ENCODE peak calls at places on chromosomes 2 and 18, in seven cellular contexts. F, Q, M, V, K, U and G are unnamed samples.

GRCh38 chr2:160703648-160704585 is 210.3 kb upstream of the RBMS1 start:
- DNase-seq in M (no peak), U (no peak), K (peak; percentile 57), Q (no peak), V (no peak), F (no peak), G (no peak)

GRCh38 chr18:80065705-80066104 is 31.5 kb downstream of the RBFA start:
- DNase-seq in U (no peak), Q (no peak), V (peak; percentile 32), M (no peak), K (no peak), F (no peak), G (no peak)

GRCh38 chr2:237341872-237342271 is 72.1 kb downstream of the COL6A3 start:
- DNase-seq in U (no peak), Q (no peak), M (no peak), V (no peak), F (no peak), K (no peak), G (no peak)

GRCh38 chr18:76056467-76057194 is 438.4 kb downstream of the ZNF516 start:
- DNase-seq in V (no peak), K (no peak), M (no peak), F (no peak), U (no peak), Q (no peak), G (no peak)

GRCh38 chr18:76363451-76364120 is 131.5 kb downstream of the ZNF516 start:
- DNase-seq in U (no peak), V (no peak), Q (no peak), F (no peak), K (no peak), M (no peak), G (peak; percentile 32)

GRCh38 chr2:155209696-155210449 is 511.4 kb downstream of the KCNJ3 start:
- DNase-seq in K (no peak), F (no peak), V (no peak), U (no peak), Q (no peak), M (no peak), G (no peak)

GRCh38 chr2:157989227-157989626 is 112.4 kb upstream of the UPP2 start:
- DNase-seq in M (no peak), U (peak; percentile 43), F (no peak), K (no peak), V (no peak), Q (no peak), G (no peak)

GRCh38 chr2:26891-27290 is 19.4 kb downstream of the FAM110C start:
- DNase-seq in V (no peak), Q (no peak), M (no peak), F (no peak), U (no peak), K (no peak), G (no peak)

GRCh38 chr2:33437297-33437696 is 39.2 kb upstream of the RASGRP3 start:
- DNase-seq in Q (no peak), V (no peak), U (no peak), M (peak; percentile 13), K (no peak), F (no peak), G (no peak)

GRCh38 chr2:28155627-28156026 is 237.0 kb upstream of the FOSL2 start:
- DNase-seq in M (peak; percentile 73), V (no peak), U (peak; percentile 44), Q (no peak), K (no peak), F (peak; percentile 41), G (no peak)

GRCh38 chr2:149169653-149170052 is 131.2 kb downstream of the LYPD6B start:
- DNase-seq in F (peak; percentile 83), K (no peak), Q (peak; percentile 5), M (no peak), U (no peak), V (no peak), G (no peak)

GRCh38 chr2:28160986-28161425 is 231.7 kb upstream of the FOSL2 start:
- DNase-seq in K (no peak), Q (no peak), F (no peak), V (no peak), M (no peak), U (no peak), G (no peak)

GRCh38 chr2:56175779-56176178 is 8.0 kb upstream of the CCDC85A start:
- DNase-seq in K (no peak), V (no peak), U (no peak), Q (no peak), F (no peak), M (no peak), G (no peak)

GRCh38 chr2:188410504-188411235 is 119.0 kb downstream of the GULP1 start:
- DNase-seq in Q (no peak), F (no peak), V (no peak), K (no peak), M (no peak), U (no peak), G (no peak)

GRCh38 chr18:64409511-64409910 is 260.6 kb upstream of the LINC00305 start:
- DNase-seq in U (no peak), F (no peak), K (no peak), M (no peak), Q (no peak), V (no peak), G (no peak)

GRCh38 chr2:133158024-133158423 is 410.2 kb downstream of the NCKAP5 start:
- DNase-seq in F (no peak), K (no peak), U (no peak), V (no peak), Q (no peak), M (no peak), G (peak; percentile 47)

GRCh38 chr2:10410001-10410671 is 38.0 kb downstream of the ODC1 start:
- DNase-seq in M (no peak), K (peak; percentile 86), Q (no peak), F (no peak), U (no peak), V (no peak), G (no peak)

GRCh38 chr2:205323929-205324328 is 358.4 kb upstream of the NRP2 start:
- DNase-seq in U (no peak), M (no peak), F (no peak), K (no peak), Q (no peak), V (no peak), G (no peak)

DNA sequence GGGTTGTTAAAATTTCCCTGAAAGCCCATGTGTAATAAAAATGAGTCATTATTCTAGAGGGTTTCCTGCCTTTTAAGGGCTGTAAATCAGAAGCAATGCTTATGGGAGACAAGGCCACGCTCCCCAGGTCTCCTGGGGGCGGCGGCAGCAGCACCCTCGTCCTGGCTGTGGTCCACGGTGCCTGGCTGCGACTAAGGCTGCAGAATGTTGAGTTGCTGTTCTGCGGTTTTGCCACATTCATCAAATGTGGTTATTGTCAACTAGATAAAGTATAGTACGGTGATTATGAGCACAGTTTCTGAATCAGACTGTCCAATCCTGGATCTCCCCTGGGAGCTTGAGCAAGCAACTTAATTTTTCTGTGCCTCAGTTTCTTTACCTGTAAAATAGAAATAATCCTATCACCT is 11.9 kb upstream of the AGFG1 start:
- DNase-seq in F (no peak), K (no peak), Q (no peak), V (no peak), M (no peak), U (no peak), G (no peak)
- TF ChIP-seq JUND in F (no peak), K (no peak), Q (no peak), V (no peak), M (peak; percentile 13), U (peak; percentile 58), G (no peak)

DNA sequence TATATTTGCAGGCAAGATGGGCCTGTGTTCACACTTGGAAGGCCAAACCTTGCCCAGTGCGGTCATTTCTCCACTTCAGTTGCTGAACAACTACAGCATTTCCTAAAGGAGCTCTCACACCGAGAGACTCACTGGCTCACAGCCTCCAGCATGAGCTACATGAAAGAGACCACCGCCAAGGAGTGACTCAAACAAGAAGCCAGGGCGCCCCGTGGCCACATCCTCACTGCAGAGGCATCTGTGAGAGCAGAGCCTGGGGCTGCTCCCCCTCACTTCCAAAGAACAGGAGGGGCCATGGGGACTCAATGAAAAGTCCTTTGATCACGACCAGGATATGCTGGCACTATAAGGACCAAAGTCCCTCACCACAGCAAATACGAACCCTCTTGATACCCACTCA is 50.0 kb downstream of the TMEM163 start:
- DNase-seq in V (peak; percentile 33), M (no peak), F (no peak), U (no peak), K (no peak), Q (no peak), G (no peak)
- TF ChIP-seq JUND in V (no peak), M (no peak), F (no peak), U (no peak), K (no peak), Q (no peak), G (no peak)

GRCh38 chr18:55272510-55273243 is 313.4 kb upstream of the CCDC68 start:
- DNase-seq in F (no peak), M (no peak), U (no peak), Q (no peak), K (no peak), V (no peak), G (no peak)

GRCh38 chr18:55266981-55267380 is 307.7 kb upstream of the CCDC68 start:
- DNase-seq in V (no peak), M (no peak), Q (no peak), K (no peak), U (no peak), F (no peak), G (no peak)

GRCh38 chr18:55268146-55268545 is 308.9 kb upstream of the CCDC68 start:
- DNase-seq in V (no peak), Q (no peak), F (no peak), U (no peak), M (no peak), K (peak; percentile 94), G (no peak)

GRCh38 chr18:55268629-55269275 is 309.5 kb upstream of the CCDC68 start:
- DNase-seq in Q (no peak), V (no peak), F (no peak), M (no peak), U (no peak), K (peak; percentile 62), G (no peak)

DNA sequence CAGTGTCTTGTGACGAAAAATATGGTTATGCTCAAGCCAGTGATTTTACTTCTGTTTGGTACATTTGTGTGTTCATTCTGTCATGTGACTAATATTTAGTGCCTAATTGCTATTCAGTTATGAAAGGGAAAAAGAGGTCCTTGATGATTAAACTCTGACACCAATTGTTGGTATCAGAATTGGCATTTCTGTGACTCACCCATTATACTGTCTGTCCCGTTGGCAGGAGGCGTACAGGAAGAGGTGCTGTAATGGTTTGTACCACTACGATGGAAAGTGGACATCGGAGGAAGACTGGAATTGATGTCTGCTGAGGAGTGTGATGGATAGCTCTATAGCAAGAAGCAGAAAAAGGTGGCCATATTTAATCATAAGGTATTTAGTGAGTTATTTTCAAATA is 310.4 kb upstream of the CCDC68 start:
- DNase-seq in V (no peak), F (no peak), Q (no peak), K (no peak), M (no peak), U (no peak), G (no peak)
- TF ChIP-seq JUND in V (no peak), F (no peak), Q (no peak), K (no peak), M (no peak), U (peak; percentile 50), G (no peak)

GRCh38 chr18:8721716-8722115 is 16.4 kb downstream of the MTCL1 start:
- DNase-seq in U (no peak), K (no peak), Q (no peak), V (no peak), F (peak; percentile 48), M (no peak), G (peak; percentile 41)
- TF ChIP-seq JUND in U (no peak), K (no peak), Q (no peak), V (no peak), F (no peak), M (no peak), G (no peak)

GRCh38 chr2:27020337-27020948 is 12.3 kb upstream of the TMEM214 start:
- DNase-seq in Q (no peak), V (no peak), U (no peak), K (no peak), F (no peak), M (peak; percentile 80), G (no peak)
- TF ChIP-seq JUND in Q (no peak), V (no peak), U (no peak), K (no peak), F (no peak), M (no peak), G (no peak)